ENCODE peak calls at places on chromosomes 11 and 22, in six cellular contexts. K, N, F, Z, W and X are unnamed samples.

GRCh38 chr11:66614073-66614472 is 2.4 kb upstream of the RBM14 start:
- DNase-seq in K (no peak), N (no peak), F (no peak), Z (no peak), W (no peak), X (no peak)

GRCh38 chr11:34250732-34251639 is 106.8 kb downstream of the ABTB2 start:
- DNase-seq in K (no peak), N (peak), F (peak), Z (no peak), W (peak), X (no peak)

GRCh38 chr11:47111318-47111804 is 65.3 kb downstream of the ARFGAP2 start:
- DNase-seq in K (no peak), N (no peak), F (no peak), Z (no peak), W (no peak), X (no peak)

GRCh38 chr11:20839231-20839630 is 169.8 kb downstream of the NELL1 start:
- DNase-seq in K (no peak), N (no peak), F (no peak), Z (no peak), W (no peak), X (no peak)

GRCh38 chr11:67320691-67321090 is 17.4 kb downstream of the SSH3 start:
- DNase-seq in K (no peak), N (no peak), F (no peak), Z (no peak), W (no peak), X (no peak)

GRCh38 chr11:83306385-83307080 is 20.4 kb upstream of the CCDC90B start:
- DNase-seq in K (no peak), N (no peak), F (no peak), Z (no peak), W (no peak), X (no peak)

GRCh38 chr11:134145715-134146114 is 76.8 kb downstream of the JAM3 start:
- DNase-seq in K (no peak), N (no peak), F (no peak), Z (no peak), W (no peak), X (no peak)

GRCh38 chr11:17531818-17532131 is 12.4 kb downstream of the USH1C start:
- DNase-seq in K (no peak), N (no peak), F (no peak), Z (no peak), W (no peak), X (no peak)

GRCh38 chr11:65448418-65449196 is 26.0 kb downstream of the NEAT1 start:
- DNase-seq in K (peak), N (no peak), F (no peak), Z (no peak), W (no peak), X (no peak)

GRCh38 chr22:20242393-20243175 is 25.5 kb downstream of the RTN4R start:
- DNase-seq in K (no peak), N (no peak), F (no peak), Z (no peak), W (peak), X (no peak)

GRCh38 chr11:19829109-19829790 is 116.6 kb downstream of the NAV2 start:
- DNase-seq in K (no peak), N (no peak), F (no peak), Z (no peak), W (no peak), X (no peak)

GRCh38 chr11:120108785-120109168 is 29.1 kb downstream of the TRIM29 start:
- DNase-seq in K (no peak), N (no peak), F (no peak), Z (no peak), W (no peak), X (no peak)

GRCh38 chr11:134038897-134039470 is 29.9 kb upstream of the JAM3 start:
- DNase-seq in K (no peak), N (no peak), F (no peak), Z (no peak), W (no peak), X (no peak)

GRCh38 chr11:115421338-115422012 is 82.7 kb downstream of the CADM1 start:
- DNase-seq in K (no peak), N (no peak), F (no peak), Z (no peak), W (no peak), X (no peak)

GRCh38 chr11:67608486-67608885 is 1.8 kb downstream of the NDUFV1 start:
- DNase-seq in K (no peak), N (no peak), F (no peak), Z (no peak), W (no peak), X (no peak)

GRCh38 chr11:115244314-115244713 is 259.9 kb downstream of the CADM1 start:
- DNase-seq in K (no peak), N (no peak), F (no peak), Z (no peak), W (no peak), X (no peak)

GRCh38 chr22:38697055-38697980 is 3.4 kb downstream of the JOSD1 start:
- DNase-seq in K (no peak), N (no peak), F (no peak), Z (no peak), W (no peak), X (no peak)

DNA sequence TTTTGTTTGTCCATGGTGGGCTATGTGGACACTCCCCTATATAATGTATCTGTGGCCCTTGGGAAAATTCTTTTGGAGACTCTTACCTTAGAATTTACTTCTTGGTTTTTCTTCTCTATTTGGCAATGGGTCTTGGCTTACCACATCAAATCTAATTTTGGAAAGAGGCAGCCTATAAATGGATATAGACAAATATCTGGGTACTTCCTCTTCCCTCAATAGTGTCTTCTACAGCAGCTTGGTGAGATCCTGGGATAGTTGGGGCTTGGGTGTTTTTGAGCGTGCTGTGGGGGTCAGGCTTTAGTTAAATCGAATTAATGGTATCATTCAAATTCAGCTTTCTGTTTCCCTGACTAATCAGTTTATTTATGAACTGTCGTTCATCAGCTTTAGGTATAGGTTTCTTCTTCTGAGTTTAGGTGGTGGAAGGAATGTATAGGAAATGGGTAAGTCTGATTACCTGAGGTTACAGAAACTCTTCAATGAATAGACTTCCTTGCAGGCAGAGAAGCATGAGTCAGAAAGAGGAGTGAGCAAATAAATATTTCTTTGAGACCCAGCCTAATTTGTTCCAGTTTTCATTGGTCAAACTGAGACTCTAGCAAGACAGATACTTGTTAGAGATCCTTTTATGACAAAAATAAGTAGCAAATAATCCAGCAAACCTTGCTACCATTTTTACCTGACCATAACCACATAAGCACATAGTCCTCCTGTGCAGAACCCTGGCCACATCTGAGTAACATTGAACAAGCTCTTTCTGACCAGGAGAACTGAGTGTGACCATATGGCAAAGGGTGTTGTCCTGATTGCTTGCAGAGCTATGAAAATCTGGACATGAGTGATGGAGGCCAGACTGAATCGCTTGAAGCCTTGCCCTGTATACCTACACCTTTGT is 68.6 kb upstream of the SORL1-AS1 start:
- DNase-seq in K (no peak), N (no peak), F (no peak), Z (no peak), W (no peak), X (no peak)
- H3K27ac ChIP-seq in K (no peak), N (no peak), F (no peak), Z (no peak), W (no peak), X (no peak)

GRCh38 chr11:73376803-73377629 is 817 bp downstream of the RELT start:
- DNase-seq in K (peak), N (no peak), F (peak), Z (no peak), W (peak), X (peak)
- H3K27ac ChIP-seq in K (peak), N (peak), F (peak), Z (no peak), W (peak), X (peak)

GRCh38 chr22:29617922-29618629 is 14.6 kb downstream of the NF2 start:
- DNase-seq in K (no peak), N (no peak), F (no peak), Z (no peak), W (no peak), X (no peak)
- H3K27ac ChIP-seq in K (no peak), N (peak), F (peak), Z (no peak), W (no peak), X (no peak)

DNA sequence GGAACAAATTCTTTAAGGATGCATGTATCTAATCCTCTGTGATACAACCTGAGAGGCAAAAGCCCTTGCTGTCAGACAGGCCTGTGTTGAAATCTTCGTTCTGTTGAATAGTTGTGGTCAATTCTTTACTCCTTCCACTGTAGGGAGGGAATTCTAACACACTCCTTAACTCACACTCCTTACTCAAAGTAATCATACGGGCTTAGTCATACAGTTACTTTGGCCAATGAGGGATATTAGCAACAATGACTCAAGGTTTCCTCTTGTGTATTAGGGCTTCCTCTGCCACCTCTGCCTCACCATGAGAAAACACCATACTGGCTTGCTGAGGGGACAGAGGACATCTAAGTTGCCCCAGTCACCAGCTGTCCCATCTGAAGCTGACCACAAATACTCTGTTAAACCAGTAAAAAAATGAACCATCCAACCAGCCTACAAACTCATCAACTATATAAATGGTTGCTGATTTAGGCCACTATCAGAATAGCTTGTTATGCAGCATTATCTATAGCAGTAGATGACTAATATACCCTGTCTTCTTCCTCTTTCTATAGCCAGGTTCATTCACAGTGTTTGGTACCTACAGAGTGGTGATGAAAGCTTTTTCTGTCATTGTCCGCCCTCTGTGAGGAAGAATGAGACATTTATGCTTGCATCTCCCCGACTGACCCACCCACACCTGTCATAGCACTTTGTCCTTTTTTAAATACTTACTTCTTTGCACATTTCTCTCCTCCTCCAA is 322.8 kb upstream of the SYN3 start:
- DNase-seq in K (no peak), N (no peak), F (peak), Z (no peak), W (no peak), X (no peak)
- H3K27ac ChIP-seq in K (no peak), N (no peak), F (peak), Z (no peak), W (no peak), X (no peak)

GRCh38 chr11:2219318-2220017 is 47.9 kb upstream of the TH start:
- DNase-seq in K (no peak), N (no peak), F (no peak), Z (no peak), W (no peak), X (no peak)

GRCh38 chr11:2217211-2218081 is 45.8 kb upstream of the TH start:
- DNase-seq in K (no peak), N (no peak), F (no peak), Z (no peak), W (peak), X (no peak)

GRCh38 chr11:2216400-2217064 is 44.9 kb upstream of the TH start:
- DNase-seq in K (no peak), N (no peak), F (no peak), Z (no peak), W (no peak), X (no peak)

GRCh38 chr11:2220173-2220771 is 48.7 kb upstream of the TH start:
- DNase-seq in K (no peak), N (no peak), F (no peak), Z (no peak), W (no peak), X (no peak)

GRCh38 chr11:2218234-2218633 is 46.6 kb upstream of the TH start:
- DNase-seq in K (no peak), N (no peak), F (no peak), Z (no peak), W (no peak), X (no peak)
- H3K27ac ChIP-seq in K (no peak), N (no peak), F (no peak), Z (no peak), W (no peak), X (no peak)